ENCODE peak calls at places on chromosomes 16 and 17, in eight cellular contexts. One of them, this sample, is unnamed.

GRCh38 chr17:48925251-48925990 is 17.2 kb downstream of the UBE2Z start:
- DNase-seq in PC-3: no peak
- DNase-seq in right atrium auricular region: no peak
- DNase-seq in A549: no peak
- DNase-seq in thoracic aorta: no peak
- DNase-seq in A673: no peak
- DNase-seq in H1: no peak
- DNase-seq in CD8-positive, alpha-beta T cell: no peak
- DNase-seq in this sample: no peak

GRCh38 chr17:64386412-64387144 is 4.1 kb downstream of the PECAM1 start:
- DNase-seq in CD8-positive, alpha-beta T cell: no peak
- DNase-seq in PC-3: no peak
- DNase-seq in A673: no peak
- DNase-seq in H1: no peak
- DNase-seq in thoracic aorta: no peak
- DNase-seq in A549: no peak
- DNase-seq in right atrium auricular region: no peak
- DNase-seq in this sample: no peak

GRCh38 chr16:30095166-30096078 is 591 bp downstream of the YPEL3 start:
- DNase-seq in CD8-positive, alpha-beta T cell: peak; percentile 63
- DNase-seq in PC-3: no peak
- DNase-seq in A673: no peak
- DNase-seq in A549: no peak
- DNase-seq in thoracic aorta: no peak
- DNase-seq in right atrium auricular region: no peak
- DNase-seq in H1: no peak
- DNase-seq in this sample: no peak

GRCh38 chr16:19700319-19700781 is 17.7 kb downstream of the KNOP1 start:
- DNase-seq in CD8-positive, alpha-beta T cell: no peak
- DNase-seq in right atrium auricular region: no peak
- DNase-seq in H1: no peak
- DNase-seq in PC-3: peak; percentile 77
- DNase-seq in thoracic aorta: no peak
- DNase-seq in A673: no peak
- DNase-seq in A549: peak; percentile 81
- DNase-seq in this sample: no peak

GRCh38 chr17:48542956-48543853 is 1.7 kb downstream of the HOXB2 start:
- DNase-seq in PC-3: peak; percentile 45
- DNase-seq in H1: no peak
- DNase-seq in CD8-positive, alpha-beta T cell: peak; percentile 76
- DNase-seq in A549: peak; percentile 79
- DNase-seq in A673: peak; percentile 67
- DNase-seq in right atrium auricular region: no peak
- DNase-seq in thoracic aorta: no peak
- DNase-seq in this sample: no peak

GRCh38 chr16:66919569-66920472 is 1.1 kb upstream of the CDH16 start:
- DNase-seq in CD8-positive, alpha-beta T cell: no peak
- DNase-seq in A549: no peak
- DNase-seq in right atrium auricular region: no peak
- DNase-seq in A673: no peak
- DNase-seq in thoracic aorta: no peak
- DNase-seq in H1: no peak
- DNase-seq in PC-3: no peak
- DNase-seq in this sample: no peak

GRCh38 chr17:61482467-61482866 is 30.2 kb downstream of the TBX4 start:
- DNase-seq in A549: no peak
- DNase-seq in thoracic aorta: no peak
- DNase-seq in right atrium auricular region: no peak
- DNase-seq in PC-3: no peak
- DNase-seq in H1: no peak
- DNase-seq in CD8-positive, alpha-beta T cell: no peak
- DNase-seq in A673: no peak
- DNase-seq in this sample: no peak

GRCh38 chr16:50938923-50939322 is 197.0 kb downstream of the CYLD start:
- DNase-seq in A673: no peak
- DNase-seq in H1: no peak
- DNase-seq in right atrium auricular region: no peak
- DNase-seq in CD8-positive, alpha-beta T cell: no peak
- DNase-seq in thoracic aorta: no peak
- DNase-seq in A549: no peak
- DNase-seq in PC-3: no peak
- DNase-seq in this sample: no peak

GRCh38 chr17:13540546-13540945 is 61.2 kb downstream of the HS3ST3A1 start:
- DNase-seq in PC-3: no peak
- DNase-seq in A673: no peak
- DNase-seq in A549: no peak
- DNase-seq in CD8-positive, alpha-beta T cell: no peak
- DNase-seq in thoracic aorta: no peak
- DNase-seq in H1: no peak
- DNase-seq in right atrium auricular region: no peak
- DNase-seq in this sample: no peak

GRCh38 chr17:60554377-60554788 is 28.3 kb upstream of the APPBP2 start:
- DNase-seq in A673: peak; percentile 39
- DNase-seq in thoracic aorta: no peak
- DNase-seq in CD8-positive, alpha-beta T cell: no peak
- DNase-seq in A549: no peak
- DNase-seq in H1: no peak
- DNase-seq in right atrium auricular region: no peak
- DNase-seq in PC-3: peak; percentile 44
- DNase-seq in this sample: no peak

GRCh38 chr17:83189673-83190385 is 110.4 kb downstream of the METRNL start:
- DNase-seq in thoracic aorta: no peak
- DNase-seq in A673: no peak
- DNase-seq in right atrium auricular region: peak; percentile 58
- DNase-seq in A549: no peak
- DNase-seq in PC-3: no peak
- DNase-seq in CD8-positive, alpha-beta T cell: peak; percentile 36
- DNase-seq in H1: no peak
- DNase-seq in this sample: no peak

GRCh38 chr17:43011728-43012472 is 5.3 kb downstream of the IFI35 start:
- DNase-seq in A673: no peak
- DNase-seq in right atrium auricular region: no peak
- DNase-seq in CD8-positive, alpha-beta T cell: no peak
- DNase-seq in PC-3: no peak
- DNase-seq in A549: no peak
- DNase-seq in thoracic aorta: no peak
- DNase-seq in H1: no peak
- DNase-seq in this sample: no peak

GRCh38 chr16:89906141-89907025 is 12.3 kb upstream of the MC1R start:
- DNase-seq in A673: no peak
- DNase-seq in H1: no peak
- DNase-seq in PC-3: no peak
- DNase-seq in CD8-positive, alpha-beta T cell: no peak
- DNase-seq in A549: peak; percentile 25
- DNase-seq in right atrium auricular region: no peak
- DNase-seq in thoracic aorta: no peak
- DNase-seq in this sample: no peak

GRCh38 chr17:77429985-77430752 is 289.4 kb downstream of the SEC14L1 start:
- DNase-seq in right atrium auricular region: peak; percentile 96
- DNase-seq in PC-3: peak; percentile 91
- DNase-seq in A673: peak; percentile 86
- DNase-seq in H1: peak; percentile 86
- DNase-seq in CD8-positive, alpha-beta T cell: peak; percentile 89
- DNase-seq in A549: peak; percentile 84
- DNase-seq in thoracic aorta: peak; percentile 91
- DNase-seq in this sample: peak; percentile 99

GRCh38 chr17:77434136-77435114 is 293.7 kb downstream of the SEC14L1 start:
- DNase-seq in H1: no peak
- DNase-seq in A673: no peak
- DNase-seq in A549: no peak
- DNase-seq in thoracic aorta: no peak
- DNase-seq in CD8-positive, alpha-beta T cell: peak; percentile 70
- DNase-seq in PC-3: no peak
- DNase-seq in right atrium auricular region: no peak
- DNase-seq in this sample: no peak

GRCh38 chr17:77432034-77432554 is 291.3 kb downstream of the SEC14L1 start:
- DNase-seq in PC-3: no peak
- DNase-seq in CD8-positive, alpha-beta T cell: no peak
- DNase-seq in H1: no peak
- DNase-seq in A673: no peak
- DNase-seq in right atrium auricular region: no peak
- DNase-seq in A549: no peak
- DNase-seq in thoracic aorta: no peak
- DNase-seq in this sample: no peak

GRCh38 chr17:77433385-77434135 is 292.8 kb downstream of the SEC14L1 start:
- DNase-seq in right atrium auricular region: no peak
- DNase-seq in PC-3: no peak
- DNase-seq in CD8-positive, alpha-beta T cell: peak; percentile 68
- DNase-seq in H1: no peak
- DNase-seq in thoracic aorta: no peak
- DNase-seq in A549: no peak
- DNase-seq in A673: no peak
- DNase-seq in this sample: no peak

DNA sequence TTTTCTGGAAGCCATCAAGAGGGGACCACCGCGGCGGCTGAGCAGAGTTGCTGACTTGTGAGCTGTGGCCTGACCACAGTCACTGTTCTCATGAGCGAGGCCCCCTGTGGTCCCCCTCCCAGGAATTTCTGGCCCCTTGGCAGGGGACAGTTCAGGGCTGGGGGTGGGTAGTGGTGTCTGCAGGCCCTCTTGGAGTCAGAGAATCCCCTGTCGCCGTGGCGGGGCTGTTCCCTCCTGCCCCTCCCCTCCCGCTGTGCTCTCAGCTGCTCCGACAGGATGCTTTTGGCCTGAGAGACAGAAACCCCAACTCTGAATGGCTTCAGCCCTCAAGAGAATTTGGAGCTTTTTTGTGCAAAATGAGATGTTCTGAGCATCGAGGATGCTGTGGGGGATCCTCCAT is 292.0 kb downstream of the SEC14L1 start:
- DNase-seq in A673: no peak
- DNase-seq in CD8-positive, alpha-beta T cell: no peak
- DNase-seq in right atrium auricular region: no peak
- DNase-seq in PC-3: no peak
- DNase-seq in H1: no peak
- DNase-seq in A549: no peak
- DNase-seq in thoracic aorta: no peak
- DNase-seq in this sample: no peak
- H3K4me1 ChIP-seq in A673: peaks cover 61% of the 10 kb centered on the region
- H3K4me1 ChIP-seq in CD8-positive, alpha-beta T cell: peaks cover 83% of the 10 kb centered on the region
- H3K4me1 ChIP-seq in right atrium auricular region: no peaks in the 10 kb centered on the region
- H3K4me1 ChIP-seq in PC-3: peaks cover 23% of the 10 kb centered on the region
- H3K4me1 ChIP-seq in H1: peaks cover 60% of the 10 kb centered on the region
- H3K4me1 ChIP-seq in A549: peaks cover 41% of the 10 kb centered on the region
- H3K4me1 ChIP-seq in thoracic aorta: peaks cover 62% of the 10 kb centered on the region
- H3K4me1 ChIP-seq in this sample: peaks cover 100% of the 10 kb centered on the region

DNA sequence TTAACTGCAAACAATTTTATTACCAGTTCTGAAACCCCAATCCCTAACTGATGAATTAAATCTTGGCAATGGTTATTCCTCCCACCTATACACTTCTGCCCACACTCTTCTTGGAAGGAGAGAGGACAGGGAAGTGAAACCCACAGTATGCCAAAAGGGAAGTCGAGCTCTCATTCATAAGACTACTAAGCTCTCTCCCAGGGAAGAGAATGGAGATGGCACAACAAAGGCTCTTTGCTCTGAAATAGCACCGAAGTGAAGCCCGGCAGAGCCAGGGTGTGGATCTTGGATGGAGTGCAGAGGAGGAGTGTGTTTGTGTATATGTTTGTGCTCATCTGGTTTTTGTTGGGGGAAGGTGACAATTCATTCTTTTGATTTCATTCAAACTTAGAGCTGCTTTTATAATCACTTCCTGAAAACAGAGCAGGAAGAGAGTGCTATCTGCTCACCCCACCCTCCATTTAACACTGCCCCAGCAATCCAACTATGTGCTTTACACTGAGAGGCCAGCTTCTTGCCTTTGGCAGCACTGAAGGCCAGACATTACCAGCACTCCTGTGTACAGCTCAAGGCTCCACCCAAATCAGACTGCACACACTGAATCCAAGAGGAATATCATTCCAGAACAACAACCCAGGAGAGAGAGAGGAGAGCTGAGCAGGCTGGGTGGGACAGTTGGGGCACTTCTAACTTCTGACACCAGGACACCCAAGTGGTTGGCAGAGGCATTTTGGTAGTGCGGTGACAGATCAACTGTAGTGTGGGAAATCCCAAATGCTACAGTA is 68.8 kb downstream of the HIC1 start:
- DNase-seq in H1: no peak
- DNase-seq in A549: no peak
- DNase-seq in thoracic aorta: no peak
- DNase-seq in right atrium auricular region: no peak
- DNase-seq in PC-3: no peak
- DNase-seq in CD8-positive, alpha-beta T cell: no peak
- DNase-seq in A673: no peak
- DNase-seq in this sample: no peak
- TF ChIP-seq CTCF in H1: no peak
- TF ChIP-seq CTCF in A549: no peak
- TF ChIP-seq CTCF in thoracic aorta: no peak
- TF ChIP-seq CTCF in right atrium auricular region: no peak
- TF ChIP-seq CTCF in PC-3: no peak
- TF ChIP-seq CTCF in CD8-positive, alpha-beta T cell: no peak
- TF ChIP-seq CTCF in A673: no peak
- TF ChIP-seq CTCF in this sample: no peak

GRCh38 chr17:4505187-4505586 is 6.5 kb downstream of the SPNS2 start:
- DNase-seq in thoracic aorta: no peak
- DNase-seq in H1: no peak
- DNase-seq in A673: no peak
- DNase-seq in A549: no peak
- DNase-seq in CD8-positive, alpha-beta T cell: no peak
- DNase-seq in PC-3: peak; percentile 53
- DNase-seq in right atrium auricular region: no peak
- DNase-seq in this sample: no peak

GRCh38 chr17:4507361-4508111 is 8.9 kb downstream of the SPNS2 start:
- DNase-seq in A549: no peak
- DNase-seq in H1: no peak
- DNase-seq in CD8-positive, alpha-beta T cell: no peak
- DNase-seq in thoracic aorta: no peak
- DNase-seq in PC-3: no peak
- DNase-seq in right atrium auricular region: no peak
- DNase-seq in A673: no peak
- DNase-seq in this sample: no peak

GRCh38 chr17:4506180-4506814 is 7.6 kb downstream of the SPNS2 start:
- DNase-seq in A673: no peak
- DNase-seq in A549: no peak
- DNase-seq in H1: no peak
- DNase-seq in CD8-positive, alpha-beta T cell: no peak
- DNase-seq in PC-3: no peak
- DNase-seq in right atrium auricular region: no peak
- DNase-seq in thoracic aorta: no peak
- DNase-seq in this sample: no peak

GRCh38 chr17:4508207-4508606 is 9.5 kb downstream of the SPNS2 start:
- DNase-seq in A549: no peak
- DNase-seq in CD8-positive, alpha-beta T cell: no peak
- DNase-seq in H1: no peak
- DNase-seq in A673: no peak
- DNase-seq in right atrium auricular region: no peak
- DNase-seq in PC-3: no peak
- DNase-seq in thoracic aorta: no peak
- DNase-seq in this sample: no peak

GRCh38 chr17:4506892-4507291 is 8.2 kb downstream of the SPNS2 start:
- DNase-seq in thoracic aorta: no peak
- DNase-seq in PC-3: no peak
- DNase-seq in A673: no peak
- DNase-seq in CD8-positive, alpha-beta T cell: no peak
- DNase-seq in A549: no peak
- DNase-seq in right atrium auricular region: no peak
- DNase-seq in H1: no peak
- DNase-seq in this sample: no peak
- H3K4me1 ChIP-seq in thoracic aorta: peaks cover 13% of the 10 kb centered on the region
- H3K4me1 ChIP-seq in PC-3: peaks cover 17% of the 10 kb centered on the region
- H3K4me1 ChIP-seq in A673: no peaks in the 10 kb centered on the region
- H3K4me1 ChIP-seq in CD8-positive, alpha-beta T cell: peaks cover 36% of the 10 kb centered on the region
- H3K4me1 ChIP-seq in A549: no peaks in the 10 kb centered on the region
- H3K4me1 ChIP-seq in right atrium auricular region: no peaks in the 10 kb centered on the region
- H3K4me1 ChIP-seq in H1: peaks cover 3% of the 10 kb centered on the region
- H3K4me1 ChIP-seq in this sample: no peaks in the 10 kb centered on the region

GRCh38 chr17:14688134-14688533 is 387.3 kb downstream of the HS3ST3B1 start:
- DNase-seq in thoracic aorta: no peak
- DNase-seq in A673: no peak
- DNase-seq in CD8-positive, alpha-beta T cell: no peak
- DNase-seq in H1: no peak
- DNase-seq in A549: no peak
- DNase-seq in PC-3: peak; percentile 12
- DNase-seq in right atrium auricular region: no peak
- DNase-seq in this sample: no peak
- TF ChIP-seq CTCF in thoracic aorta: no peak
- TF ChIP-seq CTCF in A673: no peak
- TF ChIP-seq CTCF in CD8-positive, alpha-beta T cell: no peak
- TF ChIP-seq CTCF in H1: peak; percentile 6
- TF ChIP-seq CTCF in A549: no peak
- TF ChIP-seq CTCF in PC-3: peak; percentile 49
- TF ChIP-seq CTCF in right atrium auricular region: no peak
- TF ChIP-seq CTCF in this sample: no peak

This sample was measured in vagina.